ENCODE peak calls at places on chromosome 12, in nine cellular contexts. M is NCI-H1105 treated with DMSO at 0.1 percent for 48 hours, G is adipocyte, K is C1 segment of cervical spinal cord, R is Right ventricle myocardium superior, I is GM23248, E is ovary, D is GM13976, P is cardiac muscle cell. F is an unnamed sample.

GRCh38 chr12:7042847-7043246 is 17.7 kb upstream of the C1S start:
- DNase-seq in M (peak), G (peak), K (no peak), R (no peak), I (peak), E (no peak), D (no peak), P (peak), F (no peak)

GRCh38 chr12:51028811-51029146 is 2.6 kb upstream of the SLC11A2 start:
- DNase-seq in M (no peak), G (peak), K (no peak), R (no peak), I (peak), E (no peak), D (no peak), P (peak), F (no peak)

GRCh38 chr12:24366514-24366913 is 417.0 kb upstream of the SOX5 start:
- DNase-seq in M (no peak), G (no peak), K (no peak), R (no peak), I (no peak), E (no peak), D (no peak), P (no peak), F (no peak)

GRCh38 chr12:120466560-120467315 is 2.8 kb downstream of the SRSF9 start:
- DNase-seq in M (peak), G (peak), K (no peak), R (peak), I (peak), E (peak), D (no peak), P (peak), F (no peak)

GRCh38 chr12:111180830-111181726 is 187.8 kb downstream of the PHETA1 start:
- DNase-seq in M (peak), G (peak), K (no peak), R (peak), I (peak), E (peak), D (no peak), P (peak), F (no peak)

GRCh38 chr12:6526766-6527525 is 7.4 kb upstream of the GAPDH start:
- DNase-seq in M (no peak), G (no peak), K (no peak), R (no peak), I (no peak), E (no peak), D (no peak), P (no peak), F (no peak)

GRCh38 chr12:3160081-3160480 is 82.9 kb downstream of the TSPAN9 start:
- DNase-seq in M (no peak), G (peak), K (no peak), R (no peak), I (no peak), E (no peak), D (no peak), P (peak), F (no peak)

GRCh38 chr12:52005903-52006703 is 643 bp upstream of the TAMALIN start:
- DNase-seq in M (peak), G (no peak), K (peak), R (peak), I (no peak), E (peak), D (peak), P (peak), F (no peak)

GRCh38 chr12:6871052-6871957 is 1.8 kb downstream of the SPSB2 start:
- DNase-seq in M (peak), G (peak), K (no peak), R (peak), I (peak), E (no peak), D (peak), P (peak), F (no peak)

GRCh38 chr12:76764856-76765255 is 941 bp downstream of the ZDHHC17 start:
- DNase-seq in M (peak), G (peak), K (no peak), R (no peak), I (peak), E (no peak), D (no peak), P (peak), F (no peak)

F was measured in glomerular endothelial cell.